ENCODE peak calls at places on chromosomes 13 and 19, in ten cellular contexts. Z is lung; S is AG04450; C is spleen; F is skeletal muscle cell; G is progenitor cell of endocrine pancreas; D is neural crest cell; Q is pancreas; V is bronchial epithelial cell; T is activated T-helper 1 cell treated with anti-CD3 and anti-CD28 coated beads, Interleukin-12 subunit alpha, Interleukin-12 subunit beta, Interleukin-2, Interleukin-4 antibody, amounts not matched to agents 30 ng/mL and 10 ng/mL and 1 ng/mL, durations not matched to agents 14 hours and 24 hours and 36 hours. P is an unnamed sample.

GRCh38 chr19:2494447-2495129 is 18.7 kb downstream of the GADD45B start:
- DNase-seq in Z (peak; percentile 65), S (no peak), C (peak; percentile 88), F (peak; percentile 64), G (peak; percentile 25), D (no peak), Q (peak; percentile 67), V (no peak), T (peak; percentile 47), P (peak; percentile 88)

GRCh38 chr13:101382086-101382485 is 34.2 kb downstream of the NALCN start:
- DNase-seq in Z (no peak), S (no peak), C (no peak), F (no peak), G (no peak), D (no peak), Q (no peak), V (no peak), T (no peak), P (no peak)

GRCh38 chr13:41782086-41782485 is 178.8 kb downstream of the VWA8 start:
- DNase-seq in Z (no peak), S (no peak), C (no peak), F (no peak), G (no peak), D (no peak), Q (no peak), V (no peak), T (no peak), P (no peak)

GRCh38 chr19:6425732-6426686 is 1.4 kb upstream of the KHSRP start:
- DNase-seq in Z (no peak), S (no peak), C (no peak), F (no peak), G (no peak), D (no peak), Q (peak; percentile 30), V (no peak), T (no peak), P (no peak)

GRCh38 chr13:26061947-26062346 is 10.1 kb upstream of the SHISA2 start:
- DNase-seq in Z (no peak), S (peak; percentile 23), C (no peak), F (peak; percentile 72), G (no peak), D (no peak), Q (no peak), V (peak; percentile 77), T (no peak), P (no peak)

GRCh38 chr13:68176486-68176885 is 946.4 kb upstream of the PCDH9 start:
- DNase-seq in Z (no peak), S (peak; percentile 34), C (no peak), F (peak; percentile 74), G (no peak), D (no peak), Q (no peak), V (peak; percentile 32), T (no peak), P (no peak)

GRCh38 chr13:112929778-112930055 is 39.3 kb upstream of the MCF2L start:
- DNase-seq in Z (no peak), S (no peak), C (no peak), F (no peak), G (no peak), D (no peak), Q (no peak), V (no peak), T (no peak), P (no peak)

GRCh38 chr13:21106089-21106488 is 44.7 kb upstream of the LATS2 start:
- DNase-seq in Z (no peak), S (peak; percentile 32), C (no peak), F (peak; percentile 16), G (no peak), D (no peak), Q (no peak), V (no peak), T (no peak), P (no peak)

GRCh38 chr13:62212246-62212645 is 796.6 kb upstream of the PCDH20 start:
- DNase-seq in Z (no peak), S (no peak), C (no peak), F (no peak), G (no peak), D (no peak), Q (no peak), V (no peak), T (no peak), P (no peak)

GRCh38 chr13:99439048-99439447 is 62.2 kb upstream of the TM9SF2 start:
- DNase-seq in Z (no peak), S (no peak), C (no peak), F (no peak), G (no peak), D (no peak), Q (no peak), V (no peak), T (no peak), P (peak; percentile 30)

GRCh38 chr19:54203151-54203611 is 2.5 kb downstream of the RPS9 start:
- DNase-seq in Z (no peak), S (no peak), C (peak; percentile 48), F (no peak), G (no peak), D (no peak), Q (peak; percentile 68), V (no peak), T (no peak), P (peak; percentile 49)

GRCh38 chr13:27012482-27013197 is 159.0 kb downstream of the USP12 start:
- DNase-seq in Z (no peak), S (peak; percentile 34), C (no peak), F (peak; percentile 58), G (no peak), D (no peak), Q (no peak), V (peak; percentile 89), T (no peak), P (peak; percentile 83)

GRCh38 chr19:45275370-45275971 is 24.4 kb downstream of the MARK4 start:
- DNase-seq in Z (no peak), S (no peak), C (no peak), F (no peak), G (no peak), D (no peak), Q (no peak), V (no peak), T (no peak), P (no peak)

GRCh38 chr19:30253581-30253996 is 118.6 kb upstream of the ZNF536 start:
- DNase-seq in Z (no peak), S (no peak), C (no peak), F (peak; percentile 1), G (no peak), D (no peak), Q (no peak), V (no peak), T (no peak), P (no peak)

GRCh38 chr13:67137044-67137735 is 92.9 kb downstream of the PCDH9 start:
- DNase-seq in Z (no peak), S (no peak), C (no peak), F (no peak), G (no peak), D (no peak), Q (no peak), V (no peak), T (no peak), P (peak; percentile 50)

GRCh38 chr19:19464339-19465098 is 50.8 kb downstream of the TSSK6 start:
- DNase-seq in Z (no peak), S (no peak), C (no peak), F (no peak), G (no peak), D (peak; percentile 30), Q (peak; percentile 67), V (peak; percentile 81), T (no peak), P (peak; percentile 80)

GRCh38 chr19:4374451-4375163 is 25.7 kb downstream of the SH3GL1 start:
- DNase-seq in Z (peak; percentile 81), S (no peak), C (no peak), F (peak; percentile 58), G (no peak), D (no peak), Q (peak; percentile 81), V (peak; percentile 67), T (no peak), P (peak; percentile 84)

GRCh38 chr19:51702103-51702753 is 9.1 kb downstream of the SPACA6 start:
- DNase-seq in Z (peak; percentile 93), S (no peak), C (peak; percentile 88), F (no peak), G (peak; percentile 69), D (no peak), Q (peak; percentile 96), V (peak; percentile 89), T (no peak), P (peak; percentile 79)

GRCh38 chr13:39641645-39642044 is 13.8 kb upstream of the COG6 start:
- DNase-seq in Z (no peak), S (no peak), C (no peak), F (no peak), G (no peak), D (no peak), Q (no peak), V (no peak), T (no peak), P (no peak)

GRCh38 chr19:50003810-50004419 is 21.3 kb downstream of the VRK3 start:
- DNase-seq in Z (peak; percentile 42), S (peak; percentile 71), C (no peak), F (peak; percentile 74), G (no peak), D (no peak), Q (no peak), V (peak; percentile 91), T (peak; percentile 11), P (no peak)

GRCh38 chr13:24858953-24859352 is 95.0 kb downstream of the RNF17 start:
- DNase-seq in Z (no peak), S (no peak), C (no peak), F (no peak), G (no peak), D (no peak), Q (no peak), V (no peak), T (no peak), P (no peak)

GRCh38 chr13:93751117-93751516 is 524.5 kb downstream of the GPC6 start:
- DNase-seq in Z (no peak), S (no peak), C (no peak), F (no peak), G (no peak), D (no peak), Q (no peak), V (no peak), T (no peak), P (no peak)

GRCh38 chr19:1007399-1007745 is 7.2 kb downstream of the GRIN3B start:
- DNase-seq in Z (no peak), S (no peak), C (no peak), F (no peak), G (no peak), D (no peak), Q (no peak), V (no peak), T (no peak), P (no peak)

GRCh38 chr13:41610426-41610825 is 153.1 kb downstream of the RGCC start:
- DNase-seq in Z (peak; percentile 76), S (peak; percentile 94), C (no peak), F (peak; percentile 84), G (no peak), D (no peak), Q (no peak), V (peak; percentile 98), T (no peak), P (peak; percentile 96)

GRCh38 chr13:35470671-35471465 is 5.6 kb downstream of the MAB21L1 start:
- DNase-seq in Z (no peak), S (no peak), C (peak; percentile 70), F (no peak), G (peak; percentile 23), D (peak; percentile 47), Q (no peak), V (no peak), T (no peak), P (peak; percentile 68)

GRCh38 chr13:95154441-95154886 is 146.8 kb downstream of the ABCC4 start:
- DNase-seq in Z (no peak), S (no peak), C (no peak), F (no peak), G (no peak), D (no peak), Q (no peak), V (peak; percentile 90), T (no peak), P (no peak)

GRCh38 chr19:41995959-41996797 is 2.1 kb upstream of the ATP1A3 start:
- DNase-seq in Z (no peak), S (no peak), C (no peak), F (no peak), G (no peak), D (peak; percentile 49), Q (no peak), V (no peak), T (no peak), P (no peak)

GRCh38 chr13:62482351-62482750 is 1066.7 kb upstream of the PCDH20 start:
- DNase-seq in Z (no peak), S (no peak), C (no peak), F (no peak), G (no peak), D (no peak), Q (no peak), V (peak; percentile 4), T (no peak), P (no peak)

P was measured in cardiac muscle cell.